ENCODE peak calls at places on chromosomes 3 and 15, in five cellular contexts. One of them, this sample, is unnamed.

GRCh38 chr3:42661593-42662022 is 8.1 kb downstream of the ZBTB47 start:
- DNase-seq in NCI-H2029: no peak
- DNase-seq in head of caudate nucleus: no peak
- DNase-seq in H9: no peak
- DNase-seq in GM12865: no peak
- DNase-seq in this sample: no peak

GRCh38 chr3:28940530-28940929 is 340.3 kb upstream of the RBMS3 start:
- DNase-seq in NCI-H2029: no peak
- DNase-seq in head of caudate nucleus: no peak
- DNase-seq in H9: no peak
- DNase-seq in GM12865: peak
- DNase-seq in this sample: peak

GRCh38 chr3:52021869-52022268 is 26.2 kb upstream of the RPL29 start:
- DNase-seq in NCI-H2029: no peak
- DNase-seq in head of caudate nucleus: no peak
- DNase-seq in H9: no peak
- DNase-seq in GM12865: peak
- DNase-seq in this sample: no peak

GRCh38 chr3:52532838-52533622 is 627 bp downstream of the NT5DC2 start:
- DNase-seq in NCI-H2029: no peak
- DNase-seq in head of caudate nucleus: peak
- DNase-seq in H9: peak
- DNase-seq in GM12865: peak
- DNase-seq in this sample: peak

GRCh38 chr15:25860885-25861866 is 2.0 kb downstream of the ATP10A start:
- DNase-seq in NCI-H2029: no peak
- DNase-seq in head of caudate nucleus: no peak
- DNase-seq in H9: no peak
- DNase-seq in GM12865: no peak
- DNase-seq in this sample: no peak

GRCh38 chr15:75648156-75649000 is 666 bp downstream of the SNX33 start:
- DNase-seq in NCI-H2029: no peak
- DNase-seq in head of caudate nucleus: peak
- DNase-seq in H9: peak
- DNase-seq in GM12865: no peak
- DNase-seq in this sample: no peak

GRCh38 chr3:37324752-37325407 is 150.5 kb upstream of the LRRFIP2 start:
- DNase-seq in NCI-H2029: no peak
- DNase-seq in head of caudate nucleus: no peak
- DNase-seq in H9: no peak
- DNase-seq in GM12865: no peak
- DNase-seq in this sample: no peak

GRCh38 chr3:120855665-120856437 is 52.2 kb upstream of the STXBP5L start:
- DNase-seq in NCI-H2029: peak
- DNase-seq in head of caudate nucleus: no peak
- DNase-seq in H9: peak
- DNase-seq in GM12865: no peak
- DNase-seq in this sample: no peak

GRCh38 chr15:51828621-51829359 is 663 bp upstream of the TMOD3 start:
- DNase-seq in NCI-H2029: no peak
- DNase-seq in head of caudate nucleus: no peak
- DNase-seq in H9: no peak
- DNase-seq in GM12865: no peak
- DNase-seq in this sample: no peak

GRCh38 chr3:197027151-197027895 is 2.3 kb downstream of the MELTF start:
- DNase-seq in NCI-H2029: no peak
- DNase-seq in head of caudate nucleus: no peak
- DNase-seq in H9: peak
- DNase-seq in GM12865: no peak
- DNase-seq in this sample: peak

GRCh38 chr3:151091685-151092352 is 6.4 kb downstream of the MED12L start:
- DNase-seq in NCI-H2029: no peak
- DNase-seq in head of caudate nucleus: no peak
- DNase-seq in H9: no peak
- DNase-seq in GM12865: peak
- DNase-seq in this sample: no peak

GRCh38 chr15:80495406-80495942 is 91.3 kb downstream of the ARNT2 start:
- DNase-seq in NCI-H2029: no peak
- DNase-seq in head of caudate nucleus: no peak
- DNase-seq in H9: no peak
- DNase-seq in GM12865: no peak
- DNase-seq in this sample: no peak

This sample was measured in B cell.